ENCODE peak calls at places on chromosome 11, in four cellular contexts. One of them, this sample, is unnamed.

GRCh38 chr11:10500757-10501684 is 40.0 kb downstream of the RNF141 start:
- DNase-seq in lower lobe of right lung: no peak
- DNase-seq in nucleus accumbens: no peak
- DNase-seq in activated CD4-positive, alpha-beta memory T cell treated with anti-CD3 and anti-CD28 coated beads for 36 hours: no peak
- DNase-seq in this sample: no peak

GRCh38 chr11:44600739-44601416 is 35.4 kb downstream of the CD82 start:
- DNase-seq in lower lobe of right lung: no peak
- DNase-seq in nucleus accumbens: no peak
- DNase-seq in activated CD4-positive, alpha-beta memory T cell treated with anti-CD3 and anti-CD28 coated beads for 36 hours: no peak
- DNase-seq in this sample: peak

GRCh38 chr11:48020092-48020755 is 39.9 kb downstream of the PTPRJ start:
- DNase-seq in lower lobe of right lung: no peak
- DNase-seq in nucleus accumbens: no peak
- DNase-seq in activated CD4-positive, alpha-beta memory T cell treated with anti-CD3 and anti-CD28 coated beads for 36 hours: peak
- DNase-seq in this sample: peak

GRCh38 chr11:5596611-5597201 is at the start of gene TRIM6:
- DNase-seq in lower lobe of right lung: peak
- DNase-seq in nucleus accumbens: no peak
- DNase-seq in activated CD4-positive, alpha-beta memory T cell treated with anti-CD3 and anti-CD28 coated beads for 36 hours: peak
- DNase-seq in this sample: peak

GRCh38 chr11:16784097-16784496 is 45.6 kb downstream of the C11orf58 start:
- DNase-seq in lower lobe of right lung: no peak
- DNase-seq in nucleus accumbens: no peak
- DNase-seq in activated CD4-positive, alpha-beta memory T cell treated with anti-CD3 and anti-CD28 coated beads for 36 hours: no peak
- DNase-seq in this sample: no peak

GRCh38 chr11:117833401-117833891 is 8.9 kb upstream of the FXYD2 start:
- DNase-seq in lower lobe of right lung: peak
- DNase-seq in nucleus accumbens: no peak
- DNase-seq in activated CD4-positive, alpha-beta memory T cell treated with anti-CD3 and anti-CD28 coated beads for 36 hours: no peak
- DNase-seq in this sample: no peak

GRCh38 chr11:66510271-66510989 is at the start of gene BBS1:
- DNase-seq in lower lobe of right lung: peak
- DNase-seq in nucleus accumbens: peak
- DNase-seq in activated CD4-positive, alpha-beta memory T cell treated with anti-CD3 and anti-CD28 coated beads for 36 hours: peak
- DNase-seq in this sample: peak

GRCh38 chr11:32056445-32056844 is 34.4 kb upstream of the RCN1 start:
- DNase-seq in lower lobe of right lung: no peak
- DNase-seq in nucleus accumbens: no peak
- DNase-seq in activated CD4-positive, alpha-beta memory T cell treated with anti-CD3 and anti-CD28 coated beads for 36 hours: no peak
- DNase-seq in this sample: no peak

GRCh38 chr11:128941573-128942271 is 949 bp downstream of the TP53AIP1 start:
- DNase-seq in lower lobe of right lung: no peak
- DNase-seq in nucleus accumbens: no peak
- DNase-seq in activated CD4-positive, alpha-beta memory T cell treated with anti-CD3 and anti-CD28 coated beads for 36 hours: no peak
- DNase-seq in this sample: no peak

GRCh38 chr11:37988031-37988430 is 1390.0 kb upstream of the RAG2 start:
- DNase-seq in lower lobe of right lung: no peak
- DNase-seq in nucleus accumbens: no peak
- DNase-seq in activated CD4-positive, alpha-beta memory T cell treated with anti-CD3 and anti-CD28 coated beads for 36 hours: no peak
- DNase-seq in this sample: no peak

GRCh38 chr11:103537904-103538502 is 428.8 kb downstream of the DYNC2H1 start:
- DNase-seq in lower lobe of right lung: no peak
- DNase-seq in nucleus accumbens: no peak
- DNase-seq in activated CD4-positive, alpha-beta memory T cell treated with anti-CD3 and anti-CD28 coated beads for 36 hours: no peak
- DNase-seq in this sample: no peak

GRCh38 chr11:8352090-8352489 is 88.4 kb upstream of the LMO1 start:
- DNase-seq in lower lobe of right lung: no peak
- DNase-seq in nucleus accumbens: no peak
- DNase-seq in activated CD4-positive, alpha-beta memory T cell treated with anti-CD3 and anti-CD28 coated beads for 36 hours: no peak
- DNase-seq in this sample: no peak

GRCh38 chr11:116879789-116880402 is 42.5 kb upstream of the APOA1 start:
- DNase-seq in lower lobe of right lung: no peak
- DNase-seq in nucleus accumbens: no peak
- DNase-seq in activated CD4-positive, alpha-beta memory T cell treated with anti-CD3 and anti-CD28 coated beads for 36 hours: no peak
- DNase-seq in this sample: peak

GRCh38 chr11:95531116-95531515 is 258.5 kb downstream of the FAM76B start:
- DNase-seq in lower lobe of right lung: no peak
- DNase-seq in nucleus accumbens: no peak
- DNase-seq in activated CD4-positive, alpha-beta memory T cell treated with anti-CD3 and anti-CD28 coated beads for 36 hours: no peak
- DNase-seq in this sample: no peak

GRCh38 chr11:39190751-39191150 is 2268.7 kb downstream of the LRRC4C start:
- DNase-seq in lower lobe of right lung: no peak
- DNase-seq in nucleus accumbens: no peak
- DNase-seq in activated CD4-positive, alpha-beta memory T cell treated with anti-CD3 and anti-CD28 coated beads for 36 hours: no peak
- DNase-seq in this sample: no peak

GRCh38 chr11:44002191-44003093 is 45.3 kb upstream of the ACCSL start:
- DNase-seq in lower lobe of right lung: no peak
- DNase-seq in nucleus accumbens: no peak
- DNase-seq in activated CD4-positive, alpha-beta memory T cell treated with anti-CD3 and anti-CD28 coated beads for 36 hours: no peak
- DNase-seq in this sample: no peak

GRCh38 chr11:79592441-79593223 is 151.8 kb upstream of the TENM4 start:
- DNase-seq in lower lobe of right lung: no peak
- DNase-seq in nucleus accumbens: no peak
- DNase-seq in activated CD4-positive, alpha-beta memory T cell treated with anti-CD3 and anti-CD28 coated beads for 36 hours: no peak
- DNase-seq in this sample: no peak

GRCh38 chr11:36192723-36193619 is 96.3 kb downstream of the COMMD9 start:
- DNase-seq in lower lobe of right lung: no peak
- DNase-seq in nucleus accumbens: no peak
- DNase-seq in activated CD4-positive, alpha-beta memory T cell treated with anti-CD3 and anti-CD28 coated beads for 36 hours: no peak
- DNase-seq in this sample: no peak

GRCh38 chr11:106409201-106409600 is 331.7 kb downstream of the AASDHPPT start:
- DNase-seq in lower lobe of right lung: no peak
- DNase-seq in nucleus accumbens: no peak
- DNase-seq in activated CD4-positive, alpha-beta memory T cell treated with anti-CD3 and anti-CD28 coated beads for 36 hours: no peak
- DNase-seq in this sample: no peak

GRCh38 chr11:93529707-93530467 is 13.3 kb downstream of the SMCO4 start:
- DNase-seq in lower lobe of right lung: peak
- DNase-seq in nucleus accumbens: no peak
- DNase-seq in activated CD4-positive, alpha-beta memory T cell treated with anti-CD3 and anti-CD28 coated beads for 36 hours: no peak
- DNase-seq in this sample: peak

GRCh38 chr11:45982656-45983470 is 60.4 kb downstream of the LARGE2 start:
- DNase-seq in lower lobe of right lung: no peak
- DNase-seq in nucleus accumbens: peak
- DNase-seq in activated CD4-positive, alpha-beta memory T cell treated with anti-CD3 and anti-CD28 coated beads for 36 hours: peak
- DNase-seq in this sample: peak

GRCh38 chr11:11969380-11970215 is 38.8 kb downstream of the DKK3 start:
- DNase-seq in lower lobe of right lung: no peak
- DNase-seq in nucleus accumbens: no peak
- DNase-seq in activated CD4-positive, alpha-beta memory T cell treated with anti-CD3 and anti-CD28 coated beads for 36 hours: no peak
- DNase-seq in this sample: no peak

GRCh38 chr11:63240098-63240497 is 3.3 kb downstream of the SLC22A25 start:
- DNase-seq in lower lobe of right lung: no peak
- DNase-seq in nucleus accumbens: no peak
- DNase-seq in activated CD4-positive, alpha-beta memory T cell treated with anti-CD3 and anti-CD28 coated beads for 36 hours: no peak
- DNase-seq in this sample: no peak

GRCh38 chr11:34451053-34451452 is 12.3 kb downstream of the CAT start:
- DNase-seq in lower lobe of right lung: no peak
- DNase-seq in nucleus accumbens: no peak
- DNase-seq in activated CD4-positive, alpha-beta memory T cell treated with anti-CD3 and anti-CD28 coated beads for 36 hours: no peak
- DNase-seq in this sample: no peak

GRCh38 chr11:93329936-93330445 is 551 bp upstream of the DEUP1 start:
- DNase-seq in lower lobe of right lung: no peak
- DNase-seq in nucleus accumbens: no peak
- DNase-seq in activated CD4-positive, alpha-beta memory T cell treated with anti-CD3 and anti-CD28 coated beads for 36 hours: peak
- DNase-seq in this sample: no peak

This sample was measured in activated CD8-positive, alpha-beta T cell treated with anti-CD3 and anti-CD28 coated beads for 36 hours.